ENCODE peak calls at places on chromosomes 3 and 15, in five cellular contexts. D, B, K, C and Z are unnamed samples. For H3K27me3, the result is how much of the 10 kb centered on the place peaks cover.

GRCh38 chr3:46931631-46932441 is 44.7 kb downstream of the CCDC12 start:
- DNase-seq in K (peak), C (no peak), B (no peak), D (peak), Z (no peak)

GRCh38 chr15:90030376-90030775 is 29.3 kb downstream of the ZNF710 start:
- DNase-seq in K (no peak), D (no peak), C (no peak), B (no peak), Z (no peak)

GRCh38 chr3:43505351-43505750 is 116.5 kb downstream of the ANO10 start:
- DNase-seq in B (no peak), D (peak), K (no peak), C (no peak), Z (no peak)

GRCh38 chr3:105610473-105610872 is 243.8 kb downstream of the ALCAM start:
- DNase-seq in D (no peak), C (no peak), K (no peak), B (no peak), Z (no peak)

GRCh38 chr15:66772967-66773873 is 71.2 kb downstream of the SMAD6 start:
- DNase-seq in C (peak), D (peak), B (no peak), K (peak), Z (no peak)

GRCh38 chr3:62151591-62151990 is 221.8 kb downstream of the FEZF2 start:
- DNase-seq in D (no peak), K (no peak), B (no peak), C (no peak), Z (no peak)

GRCh38 chr3:126983653-126984390 is 907 bp downstream of the PLXNA1 start:
- DNase-seq in B (peak), K (no peak), D (peak), C (peak), Z (no peak)

GRCh38 chr3:102722317-102722716 is 287.5 kb downstream of the ZPLD1 start:
- DNase-seq in D (no peak), B (no peak), C (no peak), K (no peak), Z (no peak)

GRCh38 chr3:11810276-11810675 is 36.4 kb downstream of the TAMM41 start:
- DNase-seq in K (no peak), C (no peak), D (peak), B (no peak), Z (no peak)

GRCh38 chr3:129310612-129311011 is 31.9 kb downstream of the HMCES start:
- DNase-seq in K (no peak), B (no peak), D (no peak), C (no peak), Z (no peak)
- H3K9ac ChIP-seq in K (no peak), B (no peak), D (no peak), C (no peak), Z (no peak)

DNA sequence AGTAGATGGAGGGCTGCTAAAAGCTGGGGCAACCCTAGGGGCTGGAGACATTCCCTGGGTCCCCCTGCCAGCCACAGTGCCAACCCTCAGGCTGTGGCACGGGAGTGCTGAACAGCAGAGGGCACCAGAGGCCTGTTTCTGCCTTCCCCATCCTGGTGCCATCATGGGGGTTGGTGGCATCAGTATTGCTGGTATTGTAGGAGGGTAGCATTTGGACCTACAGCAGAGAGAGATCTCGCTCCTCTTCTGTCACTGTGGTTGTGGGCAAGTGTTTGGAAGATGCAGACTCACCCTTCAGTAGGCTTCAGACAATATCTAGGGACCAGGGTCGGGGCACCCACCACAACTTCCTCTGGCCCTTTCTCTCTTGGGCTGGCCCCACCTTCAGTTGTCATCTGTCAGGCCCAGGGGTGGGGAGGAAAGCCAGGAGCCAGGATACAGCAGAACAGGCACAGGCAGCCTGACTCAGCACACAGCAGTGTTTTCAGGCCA is 123.5 kb downstream of the RPLP1 start:
- DNase-seq in K (no peak), D (peak), C (peak), B (no peak), Z (peak)
- H3K27me3 ChIP-seq in K (under half), D (under half), C (under half), B (under half), Z (under half)

GRCh38 chr3:133408366-133408765 is 8.5 kb downstream of the BFSP2 start:
- DNase-seq in B (no peak), K (no peak), C (no peak), D (no peak), Z (no peak)
- H3K27ac ChIP-seq in B (no peak), K (no peak), C (no peak), D (no peak), Z (no peak)

DNA sequence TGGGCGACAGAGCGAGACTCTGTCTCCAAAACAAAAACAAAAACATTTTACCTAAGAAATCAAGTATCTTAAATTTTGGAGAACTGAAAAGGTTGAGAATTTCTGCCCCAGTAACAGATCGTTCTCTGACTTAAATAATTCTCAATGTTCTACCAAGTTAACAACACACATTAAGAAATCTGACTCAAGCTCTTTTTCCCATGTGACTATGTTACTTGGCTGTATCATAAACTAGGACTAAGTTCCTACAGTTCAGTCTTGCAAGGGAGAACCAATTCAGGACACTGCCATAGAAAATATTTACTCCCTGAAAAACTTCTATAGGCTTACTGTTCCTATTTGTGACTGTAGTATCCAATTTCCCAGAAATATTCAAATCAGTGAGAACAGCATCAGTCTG is 20.9 kb upstream of the USF3 start:
- DNase-seq in C (no peak), K (no peak), B (no peak), D (no peak), Z (no peak)
- H3K9ac ChIP-seq in C (no peak), K (no peak), B (no peak), D (no peak), Z (no peak)